ENCODE peak calls at places on chromosomes 12 and 14, in six cellular contexts. C is HepG2, L is K562, G is H1, K is SK-N-SH, Y is GM12878. U is an unnamed sample.

GRCh38 chr12:47360771-47361388 is 281.1 kb upstream of the AMIGO2 start:
- DNase-seq in L (peak; percentile 27), G (no peak), Y (no peak), K (no peak), C (no peak), U (peak; percentile 44)

GRCh38 chr12:6423267-6424007 is 21.3 kb upstream of the CD27 start:
- DNase-seq in L (peak; percentile 75), Y (no peak), C (peak; percentile 81), K (peak; percentile 83), G (peak; percentile 70), U (peak; percentile 85)

GRCh38 chr12:52041695-52042123 is 9.5 kb upstream of the NR4A1 start:
- DNase-seq in Y (no peak), G (no peak), L (peak; percentile 56), K (no peak), C (no peak), U (no peak)

GRCh38 chr12:46553911-46554310 is 181.3 kb upstream of the SLC38A2 start:
- DNase-seq in L (no peak), Y (no peak), C (no peak), G (no peak), K (no peak), U (no peak)

GRCh38 chr12:9948606-9949286 is 16.6 kb upstream of the CLEC2A start:
- DNase-seq in L (no peak), K (no peak), C (no peak), G (no peak), Y (peak; percentile 82), U (no peak)

GRCh38 chr12:77725611-77726010 is 105.1 kb upstream of the NAV3 start:
- DNase-seq in Y (no peak), C (no peak), G (no peak), K (no peak), L (no peak), U (no peak)

GRCh38 chr12:62724947-62725447 is 210.0 kb downstream of the PPM1H start:
- DNase-seq in C (peak; percentile 6), L (peak; percentile 29), G (peak; percentile 73), Y (no peak), K (no peak), U (no peak)

GRCh38 chr12:42338280-42338679 is 12.3 kb downstream of the PPHLN1 start:
- DNase-seq in L (no peak), G (no peak), K (no peak), C (no peak), Y (no peak), U (no peak)

GRCh38 chr12:112978163-112979081 is at the start of gene OAS2:
- DNase-seq in C (peak; percentile 12), G (no peak), K (no peak), L (no peak), Y (peak; percentile 94), U (no peak)

GRCh38 chr14:96056509-96057422 is 17.6 kb downstream of the C14orf132 start:
- DNase-seq in K (peak; percentile 23), G (no peak), L (no peak), Y (no peak), C (peak; percentile 9), U (no peak)

GRCh38 chr12:132606466-132606865 is 3.9 kb downstream of the LRCOL1 start:
- DNase-seq in Y (no peak), L (no peak), G (no peak), C (no peak), K (peak; percentile 59), U (no peak)

GRCh38 chr12:65122661-65123060 is 1.6 kb upstream of the WIF1 start:
- DNase-seq in G (no peak), L (no peak), C (no peak), K (no peak), Y (no peak), U (no peak)

GRCh38 chr12:29869916-29870315 is 86.2 kb upstream of the TMTC1 start:
- DNase-seq in C (no peak), G (no peak), L (no peak), K (no peak), Y (no peak), U (no peak)

GRCh38 chr12:11701398-11701797 is 51.9 kb downstream of the ETV6 start:
- DNase-seq in L (no peak), G (no peak), C (no peak), Y (no peak), K (no peak), U (no peak)

GRCh38 chr14:75877292-75877691 is 104.5 kb downstream of the TGFB3 start:
- DNase-seq in C (no peak), L (no peak), K (no peak), Y (no peak), G (no peak), U (no peak)

GRCh38 chr14:61462566-61463195 is 141.3 kb downstream of the PRKCH start:
- DNase-seq in L (no peak), Y (no peak), K (peak; percentile 70), G (no peak), C (peak; percentile 54), U (no peak)

GRCh38 chr12:96766232-96766631 is 140.8 kb upstream of the NEDD1 start:
- DNase-seq in Y (no peak), G (peak; percentile 13), L (no peak), C (peak; percentile 1), K (no peak), U (no peak)

GRCh38 chr14:90810808-90811207 is 5.4 kb downstream of the TTC7B start:
- DNase-seq in G (no peak), C (peak; percentile 15), L (no peak), K (no peak), Y (no peak), U (no peak)

GRCh38 chr12:99093166-99093565 is 448.1 kb downstream of the APAF1 start:
- DNase-seq in Y (no peak), K (no peak), G (no peak), L (no peak), C (no peak), U (no peak)

GRCh38 chr14:64684091-64684490 is 20.1 kb upstream of the PLEKHG3 start:
- DNase-seq in C (peak; percentile 25), K (no peak), G (no peak), L (no peak), Y (no peak), U (no peak)

GRCh38 chr14:102602421-102603292 is 10.2 kb downstream of the RCOR1 start:
- DNase-seq in C (no peak), Y (no peak), K (no peak), G (no peak), L (no peak), U (no peak)

GRCh38 chr14:61668267-61668666 is 27.0 kb upstream of the HIF1A start:
- DNase-seq in C (no peak), K (no peak), Y (no peak), L (no peak), G (no peak), U (peak; percentile 24)

DNA sequence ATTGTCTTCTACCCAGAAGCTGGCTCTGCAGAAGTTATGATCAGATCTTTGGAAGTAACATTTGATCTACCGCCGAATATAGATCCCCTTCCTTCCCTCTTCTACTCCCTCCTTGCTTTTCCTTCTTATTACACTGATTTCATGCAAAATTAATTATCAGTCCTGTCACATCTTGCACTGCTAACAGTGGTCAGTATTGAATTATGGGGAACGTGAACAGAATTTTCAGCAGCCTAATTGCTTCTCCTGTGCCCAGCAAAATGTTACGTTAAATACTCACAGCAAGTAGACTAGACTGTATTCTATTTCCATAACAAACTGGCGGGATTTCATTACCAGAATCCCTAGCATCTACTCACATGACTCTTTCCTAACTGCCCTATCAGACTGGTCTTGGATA is 596.9 kb downstream of the DIO2 start:
- DNase-seq in C (no peak), Y (no peak), G (no peak), L (no peak), K (no peak), U (no peak)
- TF ChIP-seq GABPA in C (no peak), Y (no peak), G (no peak), L (no peak), K (no peak), U (no peak)

GRCh38 chr12:1797011-1797901 is 23.1 kb upstream of the LRTM2 start:
- DNase-seq in C (no peak), G (no peak), Y (no peak), L (no peak), K (peak; percentile 33), U (peak; percentile 79)
- TF ChIP-seq GABPA in C (no peak), G (no peak), Y (no peak), L (no peak), K (no peak), U (peak; percentile 67)

DNA sequence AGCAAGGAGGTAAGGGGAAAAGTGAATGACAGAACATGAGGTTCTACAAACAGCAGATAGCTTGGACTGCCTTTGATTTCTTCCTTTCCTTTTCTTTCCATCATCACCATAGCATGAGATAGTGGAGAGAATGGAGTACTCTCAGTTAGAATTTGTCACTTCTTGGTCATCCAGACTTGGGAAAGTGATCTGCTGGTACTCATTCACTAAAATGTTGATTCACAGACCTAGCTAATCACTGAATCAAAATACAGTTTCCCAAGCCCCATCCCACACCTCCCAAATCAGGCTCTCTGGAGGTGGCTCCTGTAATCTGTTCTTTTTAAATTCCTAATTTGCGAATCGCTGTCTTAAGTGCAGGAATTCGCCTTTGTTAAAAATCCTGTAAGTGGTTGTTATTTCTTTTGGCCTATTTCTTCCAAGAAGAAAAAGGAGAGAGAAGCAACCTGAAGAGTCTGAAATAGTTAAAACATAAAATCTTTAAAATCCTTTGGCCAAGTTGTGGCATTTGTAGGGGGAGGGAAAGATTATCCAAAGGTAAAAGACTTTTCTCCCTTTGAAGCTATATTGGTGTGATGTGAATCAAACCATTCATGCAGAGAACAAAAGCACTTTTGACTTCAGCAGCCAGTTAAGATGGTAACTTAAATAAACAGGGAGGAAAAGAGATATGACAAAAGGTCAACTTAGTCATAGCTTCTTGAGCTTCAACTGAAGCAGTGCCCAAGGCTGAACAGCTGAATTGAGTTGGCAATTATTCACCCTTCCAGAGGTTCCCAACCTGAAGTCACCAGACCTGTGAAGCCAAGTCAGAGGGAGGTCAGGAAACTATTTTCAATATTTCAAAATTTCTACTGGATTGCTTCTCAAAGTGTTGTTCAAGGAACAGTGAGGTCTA is 255.1 kb upstream of the KRR1 start:
- DNase-seq in Y (no peak), K (no peak), G (no peak), C (peak; percentile 97), L (no peak), U (no peak)
- TF ChIP-seq GABPA in Y (no peak), K (no peak), G (no peak), C (no peak), L (no peak), U (no peak)

GRCh38 chr14:101115652-101116051 is 212.1 kb upstream of the RTL1 start:
- DNase-seq in Y (no peak), G (no peak), K (no peak), C (no peak), L (no peak), U (no peak)

GRCh38 chr14:101117543-101117942 is 214.0 kb upstream of the RTL1 start:
- DNase-seq in G (no peak), Y (no peak), K (no peak), L (no peak), C (no peak), U (no peak)

GRCh38 chr14:101114726-101115481 is 211.4 kb upstream of the RTL1 start:
- DNase-seq in L (no peak), K (no peak), C (no peak), G (no peak), Y (no peak), U (no peak)

GRCh38 chr14:101116486-101117130 is 213.1 kb upstream of the RTL1 start:
- DNase-seq in C (no peak), K (no peak), Y (no peak), G (no peak), L (no peak), U (no peak)

DNA sequence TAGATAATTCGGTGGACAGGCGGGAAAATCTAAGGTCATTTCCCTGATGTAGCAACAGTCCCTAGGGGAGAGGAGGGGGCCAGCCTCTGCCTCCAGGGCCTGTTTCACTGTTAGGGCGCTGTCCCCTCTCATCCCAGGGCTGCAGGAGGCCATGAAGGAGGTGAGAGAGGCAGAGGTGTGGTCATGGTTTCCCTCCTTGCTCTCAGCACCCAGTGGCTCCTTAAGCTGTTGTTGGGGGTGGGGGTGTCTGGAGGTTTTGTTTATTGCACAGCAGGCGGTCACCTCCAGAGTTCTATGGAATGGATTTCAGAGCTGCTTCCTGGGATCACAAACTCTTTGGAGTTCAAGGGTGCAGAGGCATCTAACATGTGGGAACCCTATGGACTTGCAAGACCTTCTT is 212.5 kb upstream of the RTL1 start:
- DNase-seq in C (no peak), L (no peak), K (no peak), G (no peak), Y (no peak), U (no peak)
- TF ChIP-seq GABPA in C (no peak), L (no peak), K (no peak), G (no peak), Y (no peak), U (no peak)

U was measured in HL-60.